ENCODE peak calls at places on chromosomes 1 and 21, in ten cellular contexts. One of them, this sample, is unnamed.
A peak's percentile ranks its signal among the peaks of the same experiment; 100 is the strongest.

GRCh38 chr1:3981746-3982505 is 81.9 kb upstream of the C1orf174 start:
- DNase-seq in HCT116: no peak
- DNase-seq in body of pancreas: peak; percentile 10
- DNase-seq in MM.1S: no peak
- DNase-seq in heart left ventricle: peak; percentile 33
- DNase-seq in IMR-90: no peak
- DNase-seq in Peyer's patch: no peak
- DNase-seq in psoas muscle: no peak
- DNase-seq in lung: no peak
- DNase-seq in kidney: no peak
- DNase-seq in this sample: no peak

GRCh38 chr21:35505067-35505466 is 456.0 kb upstream of the RUNX1 start:
- DNase-seq in HCT116: no peak
- DNase-seq in body of pancreas: no peak
- DNase-seq in MM.1S: no peak
- DNase-seq in heart left ventricle: no peak
- DNase-seq in IMR-90: no peak
- DNase-seq in Peyer's patch: no peak
- DNase-seq in psoas muscle: no peak
- DNase-seq in lung: no peak
- DNase-seq in kidney: no peak
- DNase-seq in this sample: no peak

GRCh38 chr1:41860771-41861170 is 58.0 kb downstream of the HIVEP3 start:
- DNase-seq in HCT116: no peak
- DNase-seq in body of pancreas: no peak
- DNase-seq in MM.1S: no peak
- DNase-seq in heart left ventricle: no peak
- DNase-seq in IMR-90: no peak
- DNase-seq in Peyer's patch: no peak
- DNase-seq in psoas muscle: no peak
- DNase-seq in lung: no peak
- DNase-seq in kidney: no peak
- DNase-seq in this sample: no peak

GRCh38 chr1:7810395-7810794 is 26.3 kb downstream of the PER3 start:
- DNase-seq in HCT116: peak; percentile 64
- DNase-seq in body of pancreas: peak; percentile 17
- DNase-seq in MM.1S: no peak
- DNase-seq in heart left ventricle: no peak
- DNase-seq in IMR-90: peak; percentile 96
- DNase-seq in Peyer's patch: no peak
- DNase-seq in psoas muscle: no peak
- DNase-seq in lung: no peak
- DNase-seq in kidney: no peak
- DNase-seq in this sample: no peak

GRCh38 chr1:154151311-154151710 is 3.6 kb downstream of the NUP210L start:
- DNase-seq in HCT116: no peak
- DNase-seq in body of pancreas: no peak
- DNase-seq in MM.1S: no peak
- DNase-seq in heart left ventricle: no peak
- DNase-seq in IMR-90: peak; percentile 26
- DNase-seq in Peyer's patch: no peak
- DNase-seq in psoas muscle: no peak
- DNase-seq in lung: no peak
- DNase-seq in kidney: no peak
- DNase-seq in this sample: no peak

GRCh38 chr1:151534662-151535278 is 5.3 kb upstream of the TUFT1 start:
- DNase-seq in HCT116: no peak
- DNase-seq in body of pancreas: peak; percentile 74
- DNase-seq in MM.1S: peak; percentile 82
- DNase-seq in heart left ventricle: peak; percentile 88
- DNase-seq in IMR-90: peak; percentile 67
- DNase-seq in Peyer's patch: peak; percentile 90
- DNase-seq in psoas muscle: peak; percentile 88
- DNase-seq in lung: peak; percentile 81
- DNase-seq in kidney: no peak
- DNase-seq in this sample: peak; percentile 61

GRCh38 chr1:28208818-28209441 is 23.9 kb downstream of the DNAJC8 start:
- DNase-seq in HCT116: peak; percentile 58
- DNase-seq in body of pancreas: peak; percentile 73
- DNase-seq in MM.1S: peak; percentile 68
- DNase-seq in heart left ventricle: no peak
- DNase-seq in IMR-90: peak; percentile 76
- DNase-seq in Peyer's patch: peak; percentile 87
- DNase-seq in psoas muscle: peak; percentile 59
- DNase-seq in lung: peak; percentile 52
- DNase-seq in kidney: no peak
- DNase-seq in this sample: peak; percentile 25

GRCh38 chr1:165109013-165109412 is 247.5 kb downstream of the LMX1A start:
- DNase-seq in HCT116: no peak
- DNase-seq in body of pancreas: no peak
- DNase-seq in MM.1S: no peak
- DNase-seq in heart left ventricle: no peak
- DNase-seq in IMR-90: no peak
- DNase-seq in Peyer's patch: no peak
- DNase-seq in psoas muscle: no peak
- DNase-seq in lung: no peak
- DNase-seq in kidney: no peak
- DNase-seq in this sample: no peak

GRCh38 chr1:227944931-227945890 is 2.5 kb downstream of the WNT9A start:
- DNase-seq in HCT116: no peak
- DNase-seq in body of pancreas: peak; percentile 27
- DNase-seq in MM.1S: peak; percentile 3
- DNase-seq in heart left ventricle: peak; percentile 60
- DNase-seq in IMR-90: no peak
- DNase-seq in Peyer's patch: peak; percentile 43
- DNase-seq in psoas muscle: peak; percentile 87
- DNase-seq in lung: no peak
- DNase-seq in kidney: peak; percentile 64
- DNase-seq in this sample: no peak

GRCh38 chr1:151371340-151371739 is 1.2 kb downstream of the SELENBP1 start:
- DNase-seq in HCT116: no peak
- DNase-seq in body of pancreas: peak; percentile 81
- DNase-seq in MM.1S: no peak
- DNase-seq in heart left ventricle: no peak
- DNase-seq in IMR-90: peak; percentile 26
- DNase-seq in Peyer's patch: peak; percentile 73
- DNase-seq in psoas muscle: peak; percentile 81
- DNase-seq in lung: peak; percentile 89
- DNase-seq in kidney: peak; percentile 82
- DNase-seq in this sample: peak; percentile 78

DNA sequence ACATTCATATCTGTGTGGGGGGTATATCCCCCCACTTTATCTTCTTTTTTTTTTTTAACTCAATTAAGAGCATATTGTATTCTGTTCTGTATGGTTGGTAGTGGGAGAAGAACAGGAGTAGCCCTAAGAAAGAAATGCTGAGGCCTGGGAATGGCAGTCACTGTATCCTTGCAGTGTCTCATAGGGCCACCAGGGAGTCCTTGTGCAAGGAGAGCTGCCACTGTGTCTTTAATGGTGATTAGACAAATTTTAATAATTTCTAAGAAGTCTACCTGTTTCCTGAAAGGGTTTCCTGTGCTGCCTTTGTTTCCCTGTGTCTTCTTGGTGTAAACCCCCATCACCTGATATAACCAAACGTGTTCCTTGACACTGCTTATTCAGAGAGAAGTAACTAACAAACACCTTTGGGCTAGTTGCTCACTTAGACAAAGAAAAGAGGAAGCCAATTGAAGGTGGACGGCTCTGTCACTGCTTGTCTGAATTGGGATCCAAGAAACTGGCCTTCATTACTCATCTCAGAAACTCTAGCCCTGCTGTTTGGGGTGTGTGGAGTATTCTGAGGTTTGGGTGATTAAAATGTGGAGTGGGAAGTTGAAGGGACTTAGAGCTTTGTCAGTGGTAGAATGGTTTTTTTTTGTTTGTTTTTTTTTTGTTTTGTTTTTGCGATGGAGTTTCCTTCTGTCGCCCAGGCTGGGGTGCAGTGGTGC is 15.2 kb downstream of the GIPC2 start:
- DNase-seq in HCT116: no peak
- DNase-seq in body of pancreas: no peak
- DNase-seq in MM.1S: no peak
- DNase-seq in heart left ventricle: no peak
- DNase-seq in IMR-90: no peak
- DNase-seq in Peyer's patch: no peak
- DNase-seq in psoas muscle: no peak
- DNase-seq in lung: no peak
- DNase-seq in kidney: no peak
- DNase-seq in this sample: no peak
- TF ChIP-seq CTCF in HCT116: peak; percentile 49
- TF ChIP-seq CTCF in body of pancreas: no peak
- TF ChIP-seq CTCF in MM.1S: no peak
- TF ChIP-seq CTCF in heart left ventricle: no peak
- TF ChIP-seq CTCF in IMR-90: peak; percentile 13
- TF ChIP-seq CTCF in Peyer's patch: no peak
- TF ChIP-seq CTCF in psoas muscle: peak; percentile 6
- TF ChIP-seq CTCF in lung: no peak
- TF ChIP-seq CTCF in kidney: no peak
- TF ChIP-seq CTCF in this sample: no peak

DNA sequence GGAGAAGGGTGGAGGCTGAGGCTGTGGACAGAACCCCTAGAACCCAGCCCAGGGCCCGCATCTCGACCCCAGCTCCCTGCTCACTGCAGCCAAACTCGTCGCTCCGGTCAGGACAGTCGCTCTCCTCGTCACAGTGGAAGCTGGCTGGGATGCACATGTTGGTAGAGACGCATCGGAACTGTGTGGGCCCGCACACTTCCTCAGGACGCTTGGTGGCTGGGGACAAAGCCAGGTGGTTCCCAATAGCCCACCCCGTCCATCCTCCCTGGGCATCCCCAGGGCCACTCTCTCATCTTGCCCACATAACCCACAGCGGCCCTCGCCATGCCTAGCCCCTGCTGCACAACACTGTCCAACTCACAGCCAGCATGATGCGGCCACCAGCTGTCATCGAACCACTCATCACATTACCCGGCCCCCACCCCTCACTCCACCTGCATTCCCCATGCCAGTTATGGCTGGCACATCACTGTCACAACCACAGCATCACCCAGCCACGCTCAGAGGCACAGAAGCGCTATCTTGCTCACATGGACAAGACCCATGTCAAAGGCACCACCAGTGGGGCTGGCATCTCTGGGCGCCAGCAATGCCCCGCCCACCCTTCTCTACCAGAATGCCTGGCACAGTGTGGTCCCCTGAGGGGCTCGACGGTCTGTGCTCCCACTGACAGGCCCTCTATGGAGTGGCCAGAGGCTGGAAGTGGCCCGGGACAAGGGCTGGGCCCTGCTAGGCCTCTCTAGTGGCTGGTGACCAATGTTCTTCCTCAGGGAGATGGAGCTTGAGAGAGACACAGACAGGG is 51.7 kb downstream of the HSPG2 start:
- DNase-seq in HCT116: no peak
- DNase-seq in body of pancreas: no peak
- DNase-seq in MM.1S: no peak
- DNase-seq in heart left ventricle: no peak
- DNase-seq in IMR-90: no peak
- DNase-seq in Peyer's patch: no peak
- DNase-seq in psoas muscle: peak; percentile 45
- DNase-seq in lung: no peak
- DNase-seq in kidney: no peak
- DNase-seq in this sample: no peak
- H3K36me3 ChIP-seq in HCT116: no peaks in the 10 kb centered on the region
- H3K36me3 ChIP-seq in body of pancreas: peaks cover 4% of the 10 kb centered on the region
- H3K36me3 ChIP-seq in MM.1S: no peaks in the 10 kb centered on the region
- H3K36me3 ChIP-seq in heart left ventricle: peaks cover 85% of the 10 kb centered on the region
- H3K36me3 ChIP-seq in IMR-90: peaks cover 70% of the 10 kb centered on the region
- H3K36me3 ChIP-seq in Peyer's patch: peaks cover 86% of the 10 kb centered on the region
- H3K36me3 ChIP-seq in psoas muscle: peaks cover 96% of the 10 kb centered on the region
- H3K36me3 ChIP-seq in lung: peaks cover 45% of the 10 kb centered on the region
- H3K36me3 ChIP-seq in kidney: peaks cover 20% of the 10 kb centered on the region
- H3K36me3 ChIP-seq in this sample: no peaks in the 10 kb centered on the region

GRCh38 chr1:107473065-107473464 is 332.2 kb downstream of the NTNG1 start:
- DNase-seq in HCT116: no peak
- DNase-seq in body of pancreas: no peak
- DNase-seq in MM.1S: no peak
- DNase-seq in heart left ventricle: no peak
- DNase-seq in IMR-90: no peak
- DNase-seq in Peyer's patch: no peak
- DNase-seq in psoas muscle: no peak
- DNase-seq in lung: no peak
- DNase-seq in kidney: no peak
- DNase-seq in this sample: no peak

GRCh38 chr1:107480548-107480947 is 339.7 kb downstream of the NTNG1 start:
- DNase-seq in HCT116: no peak
- DNase-seq in body of pancreas: peak; percentile 2
- DNase-seq in MM.1S: peak; percentile 26
- DNase-seq in heart left ventricle: no peak
- DNase-seq in IMR-90: no peak
- DNase-seq in Peyer's patch: peak; percentile 62
- DNase-seq in psoas muscle: peak; percentile 52
- DNase-seq in lung: no peak
- DNase-seq in kidney: peak; percentile 64
- DNase-seq in this sample: peak; percentile 14

GRCh38 chr1:107474877-107475612 is 334.2 kb downstream of the NTNG1 start:
- DNase-seq in HCT116: no peak
- DNase-seq in body of pancreas: no peak
- DNase-seq in MM.1S: no peak
- DNase-seq in heart left ventricle: no peak
- DNase-seq in IMR-90: peak; percentile 2
- DNase-seq in Peyer's patch: no peak
- DNase-seq in psoas muscle: no peak
- DNase-seq in lung: no peak
- DNase-seq in kidney: no peak
- DNase-seq in this sample: no peak

GRCh38 chr1:107479865-107480264 is 339.0 kb downstream of the NTNG1 start:
- DNase-seq in HCT116: no peak
- DNase-seq in body of pancreas: no peak
- DNase-seq in MM.1S: no peak
- DNase-seq in heart left ventricle: no peak
- DNase-seq in IMR-90: no peak
- DNase-seq in Peyer's patch: no peak
- DNase-seq in psoas muscle: no peak
- DNase-seq in lung: no peak
- DNase-seq in kidney: no peak
- DNase-seq in this sample: no peak

DNA sequence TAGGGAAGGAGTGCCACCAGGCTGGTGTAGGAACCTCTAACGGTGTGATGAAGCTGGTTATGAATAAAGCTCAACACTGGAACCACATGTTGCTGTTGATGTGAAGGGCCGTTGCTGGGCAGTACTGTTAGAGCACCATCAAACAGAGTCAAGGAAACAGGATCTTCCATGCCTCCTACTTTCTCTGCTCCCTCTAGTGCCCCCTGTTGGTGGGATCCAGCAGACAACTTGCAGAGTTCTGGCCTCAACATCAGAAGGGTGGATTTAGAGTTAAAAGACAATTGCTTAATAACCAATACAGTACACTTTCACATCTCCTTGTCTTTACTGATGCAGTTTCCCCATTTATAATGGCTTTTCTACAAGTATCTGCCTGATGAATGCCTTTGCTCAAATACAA is 336.4 kb downstream of the NTNG1 start:
- DNase-seq in HCT116: no peak
- DNase-seq in body of pancreas: no peak
- DNase-seq in MM.1S: no peak
- DNase-seq in heart left ventricle: no peak
- DNase-seq in IMR-90: no peak
- DNase-seq in Peyer's patch: no peak
- DNase-seq in psoas muscle: no peak
- DNase-seq in lung: no peak
- DNase-seq in kidney: no peak
- DNase-seq in this sample: no peak
- TF ChIP-seq CTCF in HCT116: peak; percentile 20
- TF ChIP-seq CTCF in body of pancreas: no peak
- TF ChIP-seq CTCF in MM.1S: peak; percentile 26
- TF ChIP-seq CTCF in heart left ventricle: no peak
- TF ChIP-seq CTCF in IMR-90: no peak
- TF ChIP-seq CTCF in Peyer's patch: no peak
- TF ChIP-seq CTCF in psoas muscle: no peak
- TF ChIP-seq CTCF in lung: no peak
- TF ChIP-seq CTCF in kidney: no peak
- TF ChIP-seq CTCF in this sample: no peak

GRCh38 chr21:34501716-34502115 is 10.3 kb downstream of the KCNE1 start:
- DNase-seq in HCT116: no peak
- DNase-seq in body of pancreas: no peak
- DNase-seq in MM.1S: no peak
- DNase-seq in heart left ventricle: no peak
- DNase-seq in IMR-90: no peak
- DNase-seq in Peyer's patch: no peak
- DNase-seq in psoas muscle: no peak
- DNase-seq in lung: no peak
- DNase-seq in kidney: no peak
- DNase-seq in this sample: no peak
- H3K36me3 ChIP-seq in HCT116: no peaks in the 10 kb centered on the region
- H3K36me3 ChIP-seq in body of pancreas: no peaks in the 10 kb centered on the region
- H3K36me3 ChIP-seq in MM.1S: no peaks in the 10 kb centered on the region
- H3K36me3 ChIP-seq in heart left ventricle: no peaks in the 10 kb centered on the region
- H3K36me3 ChIP-seq in IMR-90: no peaks in the 10 kb centered on the region
- H3K36me3 ChIP-seq in Peyer's patch: no peaks in the 10 kb centered on the region
- H3K36me3 ChIP-seq in psoas muscle: no peaks in the 10 kb centered on the region
- H3K36me3 ChIP-seq in lung: no peaks in the 10 kb centered on the region
- H3K36me3 ChIP-seq in kidney: no peaks in the 10 kb centered on the region
- H3K36me3 ChIP-seq in this sample: no peaks in the 10 kb centered on the region

This sample was measured in uterus.